ENCODE peak calls at places on chromosomes 11 and 22, in five cellular contexts. X is lower leg skin, A is dorsolateral prefrontal cortex, O is cardiac muscle cell, K is AG10803. C is an unnamed sample.

GRCh38 chr11:119284344-119285157 is 32.4 kb downstream of the MCAM start:
- DNase-seq in X (no peak), A (no peak), O (peak; percentile 55), K (peak; percentile 45), C (no peak)

GRCh38 chr11:36499325-36499724 is 10.7 kb downstream of the TRAF6 start:
- DNase-seq in X (no peak), A (no peak), O (no peak), K (no peak), C (no peak)

GRCh38 chr11:132744771-132745170 is 787.5 kb downstream of the OPCML start:
- DNase-seq in X (no peak), A (no peak), O (no peak), K (peak; percentile 83), C (no peak)

GRCh38 chr22:43449205-43449830 is 37.5 kb downstream of the MPPED1 start:
- DNase-seq in X (no peak), A (no peak), O (peak; percentile 28), K (no peak), C (no peak)

GRCh38 chr22:50016988-50017700 is 4.6 kb upstream of the IL17REL start:
- DNase-seq in X (no peak), A (no peak), O (no peak), K (no peak), C (no peak)

GRCh38 chr11:76260296-76260695 is 54.0 kb upstream of the WNT11 start:
- DNase-seq in X (no peak), A (no peak), O (no peak), K (no peak), C (no peak)

GRCh38 chr22:37496651-37497599 is 10.7 kb upstream of the MFNG start:
- DNase-seq in X (no peak), A (no peak), O (no peak), K (peak; percentile 90), C (peak; percentile 81)

GRCh38 chr22:35705141-35705540 is 12.5 kb upstream of the APOL5 start:
- DNase-seq in X (no peak), A (no peak), O (no peak), K (peak; percentile 71), C (peak; percentile 21)

GRCh38 chr11:113840932-113841664 is 34.3 kb downstream of the USP28 start:
- DNase-seq in X (no peak), A (no peak), O (no peak), K (no peak), C (no peak)

GRCh38 chr11:19117760-19118097 is 761 bp downstream of the ZDHHC13 start:
- DNase-seq in X (no peak), A (no peak), O (no peak), K (peak; percentile 30), C (no peak)

GRCh38 chr11:10490398-10491232 is 35.6 kb downstream of the AMPD3 start:
- DNase-seq in X (peak; percentile 78), A (peak; percentile 89), O (peak; percentile 34), K (peak; percentile 94), C (peak; percentile 83)

GRCh38 chr11:68643576-68643975 is 40.8 kb upstream of the GAL start:
- DNase-seq in X (no peak), A (no peak), O (no peak), K (no peak), C (no peak)

GRCh38 chr11:72842644-72843330 is 28.6 kb downstream of the ATG16L2 start:
- DNase-seq in X (no peak), A (no peak), O (no peak), K (no peak), C (no peak)

GRCh38 chr22:35918466-35918865 is 110.2 kb downstream of the RBFOX2 start:
- DNase-seq in X (no peak), A (no peak), O (no peak), K (peak; percentile 41), C (no peak)

GRCh38 chr11:123247813-123248379 is 52.8 kb upstream of the CLMP start:
- DNase-seq in X (no peak), A (no peak), O (no peak), K (no peak), C (no peak)

GRCh38 chr11:33912405-33913361 is 20.8 kb upstream of the LMO2 start:
- DNase-seq in X (no peak), A (no peak), O (no peak), K (peak; percentile 90), C (peak; percentile 66)

GRCh38 chr11:47518212-47518959 is 34.5 kb downstream of the CELF1 start:
- DNase-seq in X (no peak), A (no peak), O (no peak), K (no peak), C (no peak)

GRCh38 chr11:120645639-120646038 is 134.1 kb downstream of the GRIK4 start:
- DNase-seq in X (no peak), A (no peak), O (no peak), K (no peak), C (no peak)

GRCh38 chr22:44325718-44326548 is 13.2 kb upstream of the SHISAL1 start:
- DNase-seq in X (no peak), A (no peak), O (no peak), K (peak; percentile 54), C (peak; percentile 9)

GRCh38 chr11:108500169-108500568 is 2.0 kb upstream of the POGLUT3 start:
- DNase-seq in X (no peak), A (no peak), O (no peak), K (no peak), C (no peak)

GRCh38 chr22:24805790-24806662 is at the start of gene SGSM1:
- DNase-seq in X (peak; percentile 19), A (peak; percentile 75), O (peak; percentile 93), K (peak; percentile 18), C (no peak)

GRCh38 chr11:119307219-119307618 is 9.7 kb downstream of the MCAM start:
- DNase-seq in X (no peak), A (no peak), O (no peak), K (no peak), C (no peak)

GRCh38 chr11:130897262-130898182 is 18.8 kb downstream of the SNX19 start:
- DNase-seq in X (peak; percentile 36), A (no peak), O (no peak), K (peak; percentile 98), C (no peak)

GRCh38 chr11:28009383-28009782 is 98.6 kb downstream of the KIF18A start:
- DNase-seq in X (no peak), A (no peak), O (no peak), K (peak; percentile 74), C (peak; percentile 46)

GRCh38 chr11:47461876-47462275 is 12.9 kb upstream of the RAPSN start:
- DNase-seq in X (no peak), A (no peak), O (no peak), K (no peak), C (no peak)

GRCh38 chr11:118924591-118925585 is 838 bp downstream of the BCL9L start:
- DNase-seq in X (peak; percentile 56), A (no peak), O (peak; percentile 72), K (no peak), C (no peak)

GRCh38 chr11:68113986-68114385 is 7.2 kb downstream of the CHKA start:
- DNase-seq in X (no peak), A (no peak), O (no peak), K (peak; percentile 47), C (no peak)

GRCh38 chr11:396948-397548 is 3.0 kb downstream of the PKP3 start:
- DNase-seq in X (no peak), A (peak; percentile 50), O (no peak), K (peak; percentile 48), C (no peak)

GRCh38 chr22:41308544-41308947 is 7.2 kb downstream of the ZC3H7B start:
- DNase-seq in X (no peak), A (no peak), O (no peak), K (peak; percentile 39), C (no peak)

GRCh38 chr22:41193829-41194228 is 11.3 kb upstream of the L3MBTL2 start:
- DNase-seq in X (no peak), A (no peak), O (no peak), K (no peak), C (no peak)

GRCh38 chr22:36110306-36110791 is 50.2 kb downstream of the APOL3 start:
- DNase-seq in X (no peak), A (no peak), O (no peak), K (no peak), C (no peak)

GRCh38 chr22:22767876-22768602 is 119.6 kb upstream of the IGLL5 start:
- DNase-seq in X (no peak), A (no peak), O (no peak), K (no peak), C (no peak)
- TF ChIP-seq CTCF in X (no peak), A (no peak), O (peak; percentile 41), K (no peak), C (peak; percentile 11)

GRCh38 chr22:46584081-46584903 is 35.9 kb upstream of the GRAMD4 start:
- DNase-seq in X (no peak), A (no peak), O (no peak), K (peak; percentile 14), C (no peak)
- H3K4me3 ChIP-seq in X (no peak overlapping the region), A (no peak overlapping the region), O (no peak overlapping the region), K (no peak overlapping the region), C (no peak overlapping the region)

DNA sequence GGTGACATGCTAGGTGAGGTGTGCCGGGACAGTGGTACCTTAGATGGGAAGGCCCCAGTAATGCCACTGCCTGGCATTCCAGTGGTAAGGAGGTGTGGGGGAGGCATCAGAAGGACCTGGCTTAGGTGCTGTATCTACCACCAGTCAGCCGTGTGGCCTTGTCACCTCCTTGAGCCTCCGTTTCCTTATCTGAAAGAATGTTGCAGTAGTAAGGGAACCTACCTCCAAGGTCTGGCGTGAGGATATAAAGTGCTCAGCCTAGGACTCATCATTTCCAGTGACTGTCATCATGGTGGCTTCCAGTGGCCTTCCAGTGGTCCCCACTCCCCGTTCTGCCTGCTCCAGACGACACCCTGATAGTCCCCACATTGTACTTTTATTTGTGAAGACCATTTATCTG is 6.8 kb upstream of the DUSP18 start:
- DNase-seq in X (no peak), A (no peak), O (no peak), K (no peak), C (no peak)
- TF ChIP-seq CTCF in X (no peak), A (no peak), O (no peak), K (no peak), C (no peak)

GRCh38 chr22:20979940-20980453 is 2.1 kb upstream of the LZTR1 start:
- DNase-seq in X (no peak), A (no peak), O (no peak), K (no peak), C (no peak)

GRCh38 chr22:20980523-20980922 is 1.6 kb upstream of the LZTR1 start:
- DNase-seq in X (no peak), A (no peak), O (no peak), K (no peak), C (no peak)

GRCh38 chr22:20982563-20982882 is 426 bp downstream of the LZTR1 start:
- DNase-seq in X (no peak), A (no peak), O (no peak), K (no peak), C (no peak)

GRCh38 chr22:20981787-20982562 is at the start of gene LZTR1:
- DNase-seq in X (peak; percentile 59), A (peak; percentile 89), O (peak; percentile 87), K (peak; percentile 84), C (no peak)

GRCh38 chr22:20980938-20981722 is 967 bp upstream of the LZTR1 start:
- DNase-seq in X (no peak), A (no peak), O (no peak), K (no peak), C (no peak)
- H3K4me3 ChIP-seq in X (peak overlapping the region; percentile 68), A (peak overlapping the region; percentile 82), O (peak overlapping the region; percentile 64), K (peak overlapping the region; percentile 91), C (peak overlapping the region; percentile 90)

GRCh38 chr11:122101625-122102291 is 14.3 kb downstream of the BLID start:
- DNase-seq in X (peak; percentile 48), A (peak; percentile 78), O (peak; percentile 87), K (peak; percentile 90), C (no peak)
- TF ChIP-seq CTCF in X (peak; percentile 12), A (peak; percentile 89), O (peak; percentile 69), K (peak; percentile 65), C (peak; percentile 62)